ENCODE peak calls at places on chromosomes 6 and 20, in eight cellular contexts. R is endothelial cell of umbilical vein, D is sigmoid colon, A is heart left ventricle, G is WERI-Rb-1, T is A673, K is tibial artery, C is SK-N-SH. Q is an unnamed sample. For H3K27me3, the result is how much of the 10 kb centered on the place peaks cover.

GRCh38 chr6:168181776-168182765 is 103.1 kb upstream of the FRMD1 start:
- DNase-seq in R (no peak), D (peak), A (no peak), G (no peak), T (peak), K (peak), C (no peak), Q (peak)

GRCh38 chr6:7914311-7914710 is 3.7 kb upstream of the TXNDC5 start:
- DNase-seq in R (no peak), D (no peak), A (no peak), G (no peak), T (no peak), K (no peak), C (no peak), Q (no peak)

GRCh38 chr6:80214436-80215022 is 108.1 kb downstream of the BCKDHB start:
- DNase-seq in R (peak), D (no peak), A (peak), G (peak), T (peak), K (no peak), C (peak), Q (no peak)

GRCh38 chr6:82246370-82246769 is 1.2 kb downstream of the IBTK start:
- DNase-seq in R (no peak), D (no peak), A (no peak), G (no peak), T (no peak), K (no peak), C (no peak), Q (no peak)

GRCh38 chr6:27275025-27275956 is 27.8 kb downstream of the PRSS16 start:
- DNase-seq in R (no peak), D (no peak), A (no peak), G (no peak), T (peak), K (no peak), C (peak), Q (no peak)

GRCh38 chr20:33518071-33518470 is 28.2 kb downstream of the CBFA2T2 start:
- DNase-seq in R (peak), D (no peak), A (no peak), G (no peak), T (peak), K (no peak), C (no peak), Q (no peak)

GRCh38 chr6:170074907-170075306 is 216.0 kb downstream of the DLL1 start:
- DNase-seq in R (no peak), D (no peak), A (no peak), G (no peak), T (no peak), K (peak), C (no peak), Q (no peak)

GRCh38 chr6:152575621-152576150 is 61.5 kb downstream of the SYNE1 start:
- DNase-seq in R (no peak), D (no peak), A (no peak), G (no peak), T (peak), K (no peak), C (no peak), Q (peak)

GRCh38 chr20:32495217-32495565 is 89.9 kb downstream of the NOL4L start:
- DNase-seq in R (no peak), D (peak), A (no peak), G (no peak), T (no peak), K (no peak), C (no peak), Q (no peak)

GRCh38 chr6:23457321-23457720 is 668.7 kb upstream of the NRSN1 start:
- DNase-seq in R (no peak), D (no peak), A (no peak), G (no peak), T (no peak), K (no peak), C (no peak), Q (no peak)

GRCh38 chr20:34311118-34312023 is 8.2 kb upstream of the AHCY start:
- DNase-seq in R (no peak), D (no peak), A (peak), G (peak), T (no peak), K (no peak), C (no peak), Q (peak)

GRCh38 chr6:109496036-109496761 is 13.2 kb upstream of the ZBTB24 start:
- DNase-seq in R (no peak), D (no peak), A (no peak), G (no peak), T (no peak), K (no peak), C (no peak), Q (no peak)

GRCh38 chr20:6440087-6440799 is 317.4 kb upstream of the FERMT1 start:
- DNase-seq in R (no peak), D (no peak), A (no peak), G (no peak), T (no peak), K (no peak), C (no peak), Q (no peak)

GRCh38 chr20:19929749-19930148 is 87.4 kb upstream of the NAA20 start:
- DNase-seq in R (no peak), D (no peak), A (no peak), G (no peak), T (peak), K (no peak), C (no peak), Q (peak)

GRCh38 chr20:19924255-19924654 is 92.9 kb upstream of the NAA20 start:
- DNase-seq in R (no peak), D (no peak), A (no peak), G (no peak), T (no peak), K (no peak), C (no peak), Q (no peak)

GRCh38 chr20:19923762-19924161 is 93.4 kb upstream of the NAA20 start:
- DNase-seq in R (no peak), D (no peak), A (no peak), G (no peak), T (no peak), K (no peak), C (no peak), Q (no peak)

GRCh38 chr20:19928379-19929360 is 88.5 kb upstream of the NAA20 start:
- DNase-seq in R (no peak), D (no peak), A (no peak), G (no peak), T (no peak), K (no peak), C (no peak), Q (no peak)

GRCh38 chr20:19926581-19926980 is 90.6 kb upstream of the NAA20 start:
- DNase-seq in R (no peak), D (no peak), A (no peak), G (no peak), T (no peak), K (no peak), C (no peak), Q (no peak)
- H3K27ac ChIP-seq in R (no peak), D (no peak), A (no peak), G (no peak), T (no peak), K (no peak), C (no peak), Q (no peak)

GRCh38 chr6:45727228-45727627 is 288.4 kb downstream of the CLIC5 start:
- DNase-seq in R (no peak), D (no peak), A (peak), G (no peak), T (no peak), K (no peak), C (no peak), Q (no peak)

GRCh38 chr6:45727824-45728449 is 287.7 kb downstream of the CLIC5 start:
- DNase-seq in R (no peak), D (no peak), A (no peak), G (no peak), T (no peak), K (no peak), C (no peak), Q (no peak)

GRCh38 chr6:45730232-45730631 is 285.4 kb downstream of the CLIC5 start:
- DNase-seq in R (no peak), D (no peak), A (peak), G (no peak), T (no peak), K (no peak), C (no peak), Q (no peak)

GRCh38 chr6:45724511-45724910 is 291.1 kb downstream of the CLIC5 start:
- DNase-seq in R (peak), D (no peak), A (no peak), G (no peak), T (peak), K (no peak), C (no peak), Q (no peak)

DNA sequence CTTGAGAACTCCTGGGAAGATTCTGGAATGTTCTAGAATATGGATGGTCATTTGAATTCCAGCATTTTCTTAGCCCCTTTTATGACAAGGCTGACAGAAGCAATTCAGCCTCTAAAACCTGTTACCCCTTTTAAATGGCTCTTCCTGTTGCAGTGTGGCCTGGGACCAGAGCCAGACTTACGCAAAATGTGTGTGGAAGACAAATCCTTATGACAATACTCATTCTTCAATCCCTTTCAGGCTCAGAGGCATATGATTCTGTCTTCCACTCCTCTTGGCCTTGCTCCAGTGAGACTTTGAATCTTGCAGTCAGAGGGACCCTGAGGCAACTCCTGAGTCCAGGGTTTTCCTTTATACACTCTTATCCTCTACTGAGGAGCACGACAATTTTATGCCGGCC is 287.0 kb downstream of the CLIC5 start:
- DNase-seq in R (no peak), D (no peak), A (no peak), G (no peak), T (peak), K (no peak), C (no peak), Q (no peak)
- H3K4me3 ChIP-seq in R (no peak), D (no peak), A (no peak), G (no peak), T (no peak), K (no peak), C (no peak), Q (no peak)

DNA sequence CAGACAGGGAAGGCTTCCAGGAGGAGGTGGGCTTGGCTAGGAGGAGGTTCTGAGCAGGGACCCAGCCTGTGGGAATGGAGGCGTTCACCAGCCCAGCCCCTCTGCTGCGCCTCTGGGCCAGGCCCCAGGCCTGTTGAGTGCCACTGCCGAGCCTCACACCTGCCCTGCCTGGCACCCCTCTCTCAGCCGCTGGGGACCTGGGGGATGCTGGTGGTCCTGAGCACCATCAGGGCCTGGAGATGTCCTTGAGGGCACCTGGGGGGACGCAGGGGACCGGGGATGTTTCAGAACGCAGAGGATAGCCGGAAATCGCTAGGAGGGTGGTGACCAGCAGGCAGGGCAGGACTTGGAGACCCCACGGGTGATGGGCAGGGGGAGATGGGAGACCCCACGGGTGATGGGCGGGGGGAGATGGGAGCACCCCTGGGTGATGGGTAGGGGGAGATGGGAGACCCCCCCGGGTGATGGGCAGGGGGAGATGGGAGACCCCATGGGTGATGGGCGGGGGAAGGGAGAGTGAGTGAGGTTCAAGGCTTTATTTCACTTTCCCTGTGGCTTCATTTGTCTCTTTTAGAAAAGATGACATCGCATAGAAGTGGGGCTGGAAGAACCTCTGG is 12.7 kb downstream of the GATA5 start:
- DNase-seq in R (no peak), D (no peak), A (no peak), G (no peak), T (no peak), K (no peak), C (no peak), Q (no peak)
- H3K27me3 ChIP-seq in R (under half), D (under half), A (under half), G (under half), T (under half), K (half or more), C (under half), Q (under half)

GRCh38 chr6:166097914-166098522 is 69.6 kb downstream of the TBXT start:
- DNase-seq in R (peak), D (peak), A (peak), G (peak), T (peak), K (peak), C (peak), Q (peak)
- H3K27ac ChIP-seq in R (no peak), D (peak), A (no peak), G (no peak), T (no peak), K (no peak), C (no peak), Q (no peak)

DNA sequence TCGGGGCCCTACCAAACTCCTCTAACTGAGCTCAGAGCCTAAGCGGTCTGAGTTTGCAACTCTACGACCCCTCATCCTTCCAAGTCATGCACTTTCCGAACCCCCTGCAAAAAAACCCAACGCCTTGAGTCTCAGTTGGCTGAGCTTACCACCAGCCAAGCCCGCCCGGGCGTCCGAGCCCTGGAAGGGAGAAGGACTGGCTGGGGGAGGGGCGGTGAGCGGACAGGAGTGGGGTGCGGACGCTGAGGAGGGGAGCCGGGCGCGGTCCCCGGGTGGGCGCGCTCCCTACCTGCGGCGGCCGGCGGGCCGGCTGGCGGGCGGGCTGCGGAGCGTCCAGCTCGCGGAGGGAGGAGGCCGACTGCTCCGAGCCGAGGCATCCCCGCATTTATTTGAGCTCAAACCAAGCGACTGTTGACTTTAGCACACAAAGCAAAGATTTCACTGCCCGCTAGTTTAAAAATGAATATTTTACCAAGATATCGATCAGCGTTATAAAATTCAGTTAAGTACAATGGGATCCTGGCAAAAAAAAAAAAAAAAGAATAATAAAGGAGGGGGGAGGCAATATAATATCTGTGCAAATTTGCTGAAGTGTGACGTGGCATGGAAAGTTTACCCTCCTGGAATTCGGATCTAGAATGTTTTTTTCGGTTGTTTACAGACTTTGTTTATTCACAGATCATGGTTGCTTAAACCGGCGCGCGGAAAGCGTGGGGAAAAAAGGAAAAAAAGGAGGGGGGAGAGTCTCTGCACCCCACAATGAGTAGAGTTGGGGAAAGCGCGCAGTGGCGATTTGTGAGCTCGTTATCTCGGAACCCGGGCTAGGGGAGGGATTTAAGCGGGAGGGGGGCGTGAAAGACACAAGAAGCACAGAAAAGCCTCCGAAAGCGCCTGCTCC is 5.9 kb downstream of the FOXA2 start:
- DNase-seq in R (no peak), D (no peak), A (no peak), G (no peak), T (no peak), K (no peak), C (no peak), Q (no peak)
- H3K4me3 ChIP-seq in R (no peak), D (no peak), A (no peak), G (no peak), T (no peak), K (no peak), C (no peak), Q (no peak)

GRCh38 chr20:49483018-49483705 is 694 bp upstream of the KCNB1 start:
- DNase-seq in R (no peak), D (no peak), A (no peak), G (peak), T (peak), K (no peak), C (peak), Q (peak)
- H3K27me3 ChIP-seq in R (under half), D (under half), A (under half), G (under half), T (half or more), K (under half), C (under half), Q (under half)

DNA sequence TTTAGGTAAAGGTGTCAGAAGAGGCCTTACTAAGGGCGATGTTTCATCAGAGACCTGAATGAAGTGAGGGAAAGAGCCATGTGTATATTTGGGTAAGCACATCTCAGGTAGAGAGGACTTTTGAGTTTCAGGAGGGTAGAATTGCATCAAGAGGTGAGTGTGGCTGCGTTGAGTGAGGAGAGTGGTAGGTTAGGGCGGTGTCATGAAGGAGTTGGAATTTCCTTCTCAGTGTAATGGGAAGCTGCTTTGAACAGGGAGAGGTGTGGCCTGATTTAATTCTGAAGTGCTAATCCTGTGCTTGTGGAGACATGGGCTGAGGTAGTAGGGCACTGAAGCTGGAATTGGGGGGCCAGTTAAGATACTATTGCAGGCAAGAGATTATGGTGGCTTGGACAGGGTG is 53.9 kb downstream of the IGF2R start:
- DNase-seq in R (no peak), D (no peak), A (no peak), G (no peak), T (no peak), K (no peak), C (no peak), Q (no peak)
- H3K27ac ChIP-seq in R (no peak), D (no peak), A (no peak), G (no peak), T (no peak), K (no peak), C (no peak), Q (no peak)

GRCh38 chr20:9543214-9543613 is 28.8 kb downstream of the LAMP5 start:
- DNase-seq in R (peak), D (no peak), A (no peak), G (no peak), T (no peak), K (no peak), C (no peak), Q (no peak)
- H3K4me3 ChIP-seq in R (no peak), D (no peak), A (no peak), G (no peak), T (no peak), K (no peak), C (no peak), Q (no peak)

GRCh38 chr20:61291166-61291829 is 39.2 kb downstream of the CDH4 start:
- DNase-seq in R (no peak), D (no peak), A (no peak), G (no peak), T (no peak), K (no peak), C (no peak), Q (no peak)
- H3K27me3 ChIP-seq in R (under half), D (under half), A (under half), G (half or more), T (under half), K (under half), C (under half), Q (under half)